ENCODE peak calls at places on chromosomes 7 and 10, in six cellular contexts. One of them, this sample, is unnamed.

GRCh38 chr7:129170373-129171021 is 17.9 kb upstream of the SMO start:
- DNase-seq in fibroblast of the aortic adventitia: no peak
- DNase-seq in IMR-90: no peak
- DNase-seq in cardiac muscle cell: no peak
- DNase-seq in ovary: no peak
- DNase-seq in Peyer's patch: no peak
- DNase-seq in this sample: no peak

GRCh38 chr10:126153686-126154628 is 234.3 kb downstream of the ADAM12 start:
- DNase-seq in cardiac muscle cell: peak
- DNase-seq in ovary: no peak
- DNase-seq in Peyer's patch: no peak
- DNase-seq in IMR-90: peak
- DNase-seq in fibroblast of the aortic adventitia: peak
- DNase-seq in this sample: no peak

GRCh38 chr7:28192786-28193581 is 12.4 kb upstream of the JAZF1 start:
- DNase-seq in IMR-90: peak
- DNase-seq in cardiac muscle cell: no peak
- DNase-seq in Peyer's patch: no peak
- DNase-seq in fibroblast of the aortic adventitia: no peak
- DNase-seq in ovary: no peak
- DNase-seq in this sample: no peak

GRCh38 chr7:75639071-75639892 is 99.5 kb downstream of the HIP1 start:
- DNase-seq in Peyer's patch: peak
- DNase-seq in IMR-90: peak
- DNase-seq in fibroblast of the aortic adventitia: peak
- DNase-seq in cardiac muscle cell: peak
- DNase-seq in ovary: peak
- DNase-seq in this sample: peak

GRCh38 chr7:134022512-134022911 is 104.6 kb upstream of the LRGUK start:
- DNase-seq in Peyer's patch: no peak
- DNase-seq in ovary: no peak
- DNase-seq in IMR-90: no peak
- DNase-seq in fibroblast of the aortic adventitia: peak
- DNase-seq in cardiac muscle cell: no peak
- DNase-seq in this sample: no peak

GRCh38 chr10:100653957-100654834 is 91.2 kb upstream of the PAX2 start:
- DNase-seq in Peyer's patch: no peak
- DNase-seq in IMR-90: no peak
- DNase-seq in fibroblast of the aortic adventitia: peak
- DNase-seq in cardiac muscle cell: peak
- DNase-seq in ovary: no peak
- DNase-seq in this sample: no peak

GRCh38 chr10:113997428-113997827 is 46.2 kb upstream of the ADRB1 start:
- DNase-seq in IMR-90: no peak
- DNase-seq in fibroblast of the aortic adventitia: no peak
- DNase-seq in Peyer's patch: no peak
- DNase-seq in cardiac muscle cell: no peak
- DNase-seq in ovary: no peak
- DNase-seq in this sample: no peak

GRCh38 chr10:95741807-95742528 is 14.0 kb upstream of the ENTPD1 start:
- DNase-seq in IMR-90: peak
- DNase-seq in cardiac muscle cell: peak
- DNase-seq in ovary: no peak
- DNase-seq in Peyer's patch: peak
- DNase-seq in fibroblast of the aortic adventitia: peak
- DNase-seq in this sample: no peak

GRCh38 chr10:88032566-88032965 is 169.1 kb downstream of the PTEN start:
- DNase-seq in cardiac muscle cell: peak
- DNase-seq in ovary: no peak
- DNase-seq in fibroblast of the aortic adventitia: peak
- DNase-seq in Peyer's patch: no peak
- DNase-seq in IMR-90: peak
- DNase-seq in this sample: no peak

GRCh38 chr7:23247602-23248335 is 1.2 kb downstream of the GPNMB start:
- DNase-seq in Peyer's patch: no peak
- DNase-seq in cardiac muscle cell: peak
- DNase-seq in ovary: peak
- DNase-seq in fibroblast of the aortic adventitia: peak
- DNase-seq in IMR-90: no peak
- DNase-seq in this sample: no peak

GRCh38 chr7:98254951-98255610 is 3.0 kb upstream of the TECPR1 start:
- DNase-seq in cardiac muscle cell: peak
- DNase-seq in fibroblast of the aortic adventitia: no peak
- DNase-seq in IMR-90: no peak
- DNase-seq in ovary: no peak
- DNase-seq in Peyer's patch: no peak
- DNase-seq in this sample: no peak

GRCh38 chr7:17991866-17992648 is 35.6 kb downstream of the PRPS1L1 start:
- DNase-seq in ovary: no peak
- DNase-seq in IMR-90: no peak
- DNase-seq in cardiac muscle cell: no peak
- DNase-seq in Peyer's patch: no peak
- DNase-seq in fibroblast of the aortic adventitia: peak
- DNase-seq in this sample: no peak

GRCh38 chr10:11180228-11180627 is 162.6 kb downstream of the CELF2 start:
- DNase-seq in IMR-90: no peak
- DNase-seq in fibroblast of the aortic adventitia: no peak
- DNase-seq in Peyer's patch: peak
- DNase-seq in cardiac muscle cell: no peak
- DNase-seq in ovary: no peak
- DNase-seq in this sample: no peak

GRCh38 chr10:21048086-21048485 is 151.0 kb upstream of the NEBL start:
- DNase-seq in fibroblast of the aortic adventitia: no peak
- DNase-seq in ovary: no peak
- DNase-seq in IMR-90: no peak
- DNase-seq in Peyer's patch: no peak
- DNase-seq in cardiac muscle cell: no peak
- DNase-seq in this sample: no peak

GRCh38 chr7:131012477-131013031 is 278.5 kb upstream of the KLF14 start:
- DNase-seq in IMR-90: no peak
- DNase-seq in fibroblast of the aortic adventitia: no peak
- DNase-seq in cardiac muscle cell: no peak
- DNase-seq in Peyer's patch: no peak
- DNase-seq in ovary: no peak
- DNase-seq in this sample: no peak

GRCh38 chr10:71213761-71214440 is 1.5 kb downstream of the UNC5B start:
- DNase-seq in Peyer's patch: no peak
- DNase-seq in cardiac muscle cell: peak
- DNase-seq in ovary: no peak
- DNase-seq in fibroblast of the aortic adventitia: peak
- DNase-seq in IMR-90: peak
- DNase-seq in this sample: no peak

GRCh38 chr10:71211053-71211452 is 1.3 kb upstream of the UNC5B start:
- DNase-seq in Peyer's patch: no peak
- DNase-seq in fibroblast of the aortic adventitia: no peak
- DNase-seq in IMR-90: no peak
- DNase-seq in cardiac muscle cell: no peak
- DNase-seq in ovary: no peak
- DNase-seq in this sample: no peak

GRCh38 chr10:71211759-71212248 is 566 bp upstream of the UNC5B start:
- DNase-seq in cardiac muscle cell: no peak
- DNase-seq in fibroblast of the aortic adventitia: no peak
- DNase-seq in IMR-90: no peak
- DNase-seq in Peyer's patch: no peak
- DNase-seq in ovary: no peak
- DNase-seq in this sample: no peak

GRCh38 chr10:71213127-71213616 is 802 bp downstream of the UNC5B start:
- DNase-seq in Peyer's patch: peak
- DNase-seq in cardiac muscle cell: peak
- DNase-seq in ovary: peak
- DNase-seq in fibroblast of the aortic adventitia: peak
- DNase-seq in IMR-90: peak
- DNase-seq in this sample: no peak

DNA sequence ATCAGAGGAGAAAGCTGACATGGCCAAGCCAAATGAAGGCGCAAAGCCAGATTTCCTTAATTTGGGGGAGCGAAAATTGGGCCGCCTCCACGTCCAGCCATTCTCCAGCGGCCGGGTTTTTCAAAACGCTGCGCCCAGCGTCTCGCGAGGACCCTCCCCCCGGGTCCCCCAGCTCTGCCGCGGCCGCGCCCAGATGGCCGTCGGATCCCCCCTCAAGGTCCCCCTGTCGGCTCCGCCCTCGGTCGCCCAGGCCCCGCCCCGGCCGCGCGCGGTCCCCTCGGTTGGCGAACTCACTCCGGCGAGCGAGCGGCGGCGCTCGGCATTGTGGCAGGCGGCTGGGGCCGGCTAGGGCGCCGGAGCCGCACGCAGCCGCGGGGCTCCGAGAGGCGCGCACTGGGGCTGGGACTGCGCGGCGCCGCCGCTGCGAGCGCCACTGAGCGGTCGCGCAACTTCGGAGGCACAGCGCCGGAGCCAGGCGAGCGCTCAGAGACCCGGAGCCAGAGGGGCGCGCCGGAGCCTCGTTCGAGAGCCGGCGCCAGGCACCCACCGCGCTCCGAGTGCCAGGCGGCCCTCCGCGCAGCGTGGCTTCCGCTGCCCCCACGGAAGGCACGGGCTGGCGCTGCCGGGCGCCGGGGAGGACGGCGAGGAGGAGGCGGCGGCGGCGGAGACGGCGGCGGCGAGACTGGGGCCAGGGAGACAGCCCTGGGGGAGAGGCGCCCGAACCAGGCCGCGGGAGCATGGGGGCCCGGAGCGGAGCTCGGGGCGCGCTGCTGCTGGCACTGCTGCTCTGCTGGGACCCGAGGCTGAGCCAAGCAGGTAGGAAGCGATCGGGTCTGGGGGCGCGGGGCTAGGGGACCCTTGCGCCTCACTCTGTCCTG is at the start of gene UNC5B:
- DNase-seq in IMR-90: peak
- DNase-seq in Peyer's patch: peak
- DNase-seq in ovary: peak
- DNase-seq in cardiac muscle cell: peak
- DNase-seq in fibroblast of the aortic adventitia: peak
- DNase-seq in this sample: peak
- TF ChIP-seq CTCF in IMR-90: peak
- TF ChIP-seq CTCF in Peyer's patch: no peak
- TF ChIP-seq CTCF in ovary: peak
- TF ChIP-seq CTCF in cardiac muscle cell: peak
- TF ChIP-seq CTCF in fibroblast of the aortic adventitia: peak
- TF ChIP-seq CTCF in this sample: peak

GRCh38 chr7:117937049-117937448 is 63.8 kb upstream of the CTTNBP2 start:
- DNase-seq in cardiac muscle cell: no peak
- DNase-seq in ovary: no peak
- DNase-seq in Peyer's patch: no peak
- DNase-seq in fibroblast of the aortic adventitia: no peak
- DNase-seq in IMR-90: no peak
- DNase-seq in this sample: no peak

GRCh38 chr7:117929217-117929616 is 56.0 kb upstream of the CTTNBP2 start:
- DNase-seq in IMR-90: no peak
- DNase-seq in fibroblast of the aortic adventitia: no peak
- DNase-seq in ovary: no peak
- DNase-seq in cardiac muscle cell: no peak
- DNase-seq in Peyer's patch: no peak
- DNase-seq in this sample: no peak

DNA sequence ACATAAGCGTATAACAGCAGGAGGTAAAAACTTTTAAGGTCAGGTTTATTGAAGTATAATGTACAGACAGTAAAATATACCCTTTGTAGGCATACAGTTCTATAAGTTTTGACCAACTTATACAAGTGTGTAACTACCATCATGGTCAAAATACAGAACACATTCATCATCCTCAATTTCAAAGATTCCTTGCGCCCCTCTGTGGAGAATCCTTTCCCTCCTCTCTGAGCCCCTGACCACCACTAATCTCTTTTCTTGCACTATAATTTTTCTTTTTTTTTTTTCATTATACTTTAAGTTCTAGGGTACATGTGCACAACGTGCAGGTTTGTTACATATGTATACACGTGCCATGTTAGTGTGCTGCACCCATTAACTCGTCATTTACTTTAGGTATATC is 58.1 kb upstream of the CTTNBP2 start:
- DNase-seq in ovary: no peak
- DNase-seq in fibroblast of the aortic adventitia: no peak
- DNase-seq in cardiac muscle cell: no peak
- DNase-seq in IMR-90: no peak
- DNase-seq in Peyer's patch: no peak
- DNase-seq in this sample: no peak
- TF ChIP-seq CTCF in ovary: no peak
- TF ChIP-seq CTCF in fibroblast of the aortic adventitia: no peak
- TF ChIP-seq CTCF in cardiac muscle cell: no peak
- TF ChIP-seq CTCF in IMR-90: no peak
- TF ChIP-seq CTCF in Peyer's patch: no peak
- TF ChIP-seq CTCF in this sample: no peak

GRCh38 chr7:155265144-155265543 is 32.5 kb upstream of the INSIG1 start:
- DNase-seq in IMR-90: no peak
- DNase-seq in Peyer's patch: no peak
- DNase-seq in fibroblast of the aortic adventitia: no peak
- DNase-seq in cardiac muscle cell: no peak
- DNase-seq in ovary: no peak
- DNase-seq in this sample: no peak

GRCh38 chr7:155263051-155263450 is 34.6 kb upstream of the INSIG1 start:
- DNase-seq in IMR-90: no peak
- DNase-seq in ovary: no peak
- DNase-seq in Peyer's patch: no peak
- DNase-seq in fibroblast of the aortic adventitia: no peak
- DNase-seq in cardiac muscle cell: no peak
- DNase-seq in this sample: no peak

GRCh38 chr7:155265960-155266359 is 31.7 kb upstream of the INSIG1 start:
- DNase-seq in cardiac muscle cell: no peak
- DNase-seq in ovary: no peak
- DNase-seq in Peyer's patch: no peak
- DNase-seq in fibroblast of the aortic adventitia: no peak
- DNase-seq in IMR-90: no peak
- DNase-seq in this sample: no peak

GRCh38 chr7:155262010-155262409 is 35.7 kb upstream of the INSIG1 start:
- DNase-seq in Peyer's patch: no peak
- DNase-seq in fibroblast of the aortic adventitia: no peak
- DNase-seq in ovary: no peak
- DNase-seq in cardiac muscle cell: no peak
- DNase-seq in IMR-90: no peak
- DNase-seq in this sample: no peak

DNA sequence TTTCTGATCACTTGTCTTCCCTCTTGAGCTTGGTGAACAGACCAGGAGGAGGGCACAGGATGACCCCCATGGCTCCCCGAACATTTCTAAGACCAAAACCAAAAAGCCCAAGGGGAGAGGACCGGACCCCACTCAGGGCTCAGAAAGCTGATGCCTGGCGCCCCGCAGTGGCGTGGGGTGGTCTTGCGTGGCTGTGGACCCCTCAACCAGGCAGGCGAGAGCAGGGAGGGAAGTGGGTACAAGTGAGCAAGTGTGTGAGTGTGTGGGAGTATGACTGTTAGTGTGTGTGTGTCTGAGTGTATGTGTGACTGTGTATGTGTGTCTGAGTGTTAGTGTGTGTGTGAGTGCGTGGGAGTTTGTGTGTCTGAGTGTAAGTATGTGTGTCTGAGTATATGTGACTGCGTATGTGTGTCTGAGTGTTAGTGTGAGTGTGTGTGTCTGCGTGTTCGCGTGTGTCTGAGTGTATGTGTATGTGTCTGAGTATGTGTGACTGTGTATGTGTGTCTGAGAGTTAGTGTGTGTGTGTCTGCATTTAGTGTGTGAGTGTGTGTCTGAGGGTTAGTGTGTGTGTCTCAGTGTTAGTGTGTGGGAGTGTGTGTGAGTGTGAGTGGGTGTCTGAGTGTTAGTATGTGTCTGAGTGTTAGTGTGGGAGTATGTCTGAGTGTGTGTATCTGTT is 34.0 kb upstream of the INSIG1 start:
- DNase-seq in fibroblast of the aortic adventitia: no peak
- DNase-seq in ovary: no peak
- DNase-seq in Peyer's patch: no peak
- DNase-seq in cardiac muscle cell: peak
- DNase-seq in IMR-90: no peak
- DNase-seq in this sample: no peak
- TF ChIP-seq CTCF in fibroblast of the aortic adventitia: no peak
- TF ChIP-seq CTCF in ovary: no peak
- TF ChIP-seq CTCF in Peyer's patch: no peak
- TF ChIP-seq CTCF in cardiac muscle cell: no peak
- TF ChIP-seq CTCF in IMR-90: no peak
- TF ChIP-seq CTCF in this sample: peak

GRCh38 chr10:83965473-83965872 is 173.8 kb upstream of the GHITM start:
- DNase-seq in cardiac muscle cell: no peak
- DNase-seq in IMR-90: no peak
- DNase-seq in ovary: no peak
- DNase-seq in fibroblast of the aortic adventitia: no peak
- DNase-seq in Peyer's patch: no peak
- DNase-seq in this sample: no peak
- TF ChIP-seq CTCF in cardiac muscle cell: no peak
- TF ChIP-seq CTCF in IMR-90: no peak
- TF ChIP-seq CTCF in ovary: no peak
- TF ChIP-seq CTCF in fibroblast of the aortic adventitia: no peak
- TF ChIP-seq CTCF in Peyer's patch: no peak
- TF ChIP-seq CTCF in this sample: no peak